ENCODE peak calls at places on chromosomes 13 and 19, in four cellular contexts. One of them, this sample, is unnamed.

GRCh38 chr13:97631158-97631557 is 197.2 kb downstream of the RAP2A start:
- DNase-seq in K562: peak
- DNase-seq in HepG2: no peak
- DNase-seq in GM12878: no peak
- DNase-seq in this sample: peak

GRCh38 chr13:93270769-93271753 is 44.5 kb downstream of the GPC6 start:
- DNase-seq in K562: no peak
- DNase-seq in HepG2: peak
- DNase-seq in GM12878: no peak
- DNase-seq in this sample: no peak

GRCh38 chr19:46880440-46880839 is 19.6 kb downstream of the ARHGAP35 start:
- DNase-seq in K562: no peak
- DNase-seq in HepG2: no peak
- DNase-seq in GM12878: no peak
- DNase-seq in this sample: no peak

GRCh38 chr19:2982983-2983350 is 5.6 kb downstream of the TLE6 start:
- DNase-seq in K562: no peak
- DNase-seq in HepG2: no peak
- DNase-seq in GM12878: no peak
- DNase-seq in this sample: no peak

GRCh38 chr19:892243-892996 is 567 bp downstream of the MED16 start:
- DNase-seq in K562: no peak
- DNase-seq in HepG2: no peak
- DNase-seq in GM12878: no peak
- DNase-seq in this sample: peak

GRCh38 chr13:72622546-72622945 is 104.9 kb downstream of the MZT1 start:
- DNase-seq in K562: no peak
- DNase-seq in HepG2: no peak
- DNase-seq in GM12878: no peak
- DNase-seq in this sample: no peak

GRCh38 chr19:14432817-14433453 is at the start of gene PKN1:
- DNase-seq in K562: peak
- DNase-seq in HepG2: no peak
- DNase-seq in GM12878: no peak
- DNase-seq in this sample: peak

GRCh38 chr19:6945733-6946132 is 58.4 kb downstream of the ADGRE1 start:
- DNase-seq in K562: no peak
- DNase-seq in HepG2: no peak
- DNase-seq in GM12878: no peak
- DNase-seq in this sample: no peak

GRCh38 chr13:68056816-68057710 is 826.9 kb upstream of the PCDH9 start:
- DNase-seq in K562: no peak
- DNase-seq in HepG2: peak
- DNase-seq in GM12878: no peak
- DNase-seq in this sample: peak

GRCh38 chr13:78239681-78240080 is 321.1 kb upstream of the EDNRB start:
- DNase-seq in K562: no peak
- DNase-seq in HepG2: no peak
- DNase-seq in GM12878: no peak
- DNase-seq in this sample: peak

GRCh38 chr13:110376120-110376519 is 69.0 kb downstream of the COL4A2 start:
- DNase-seq in K562: no peak
- DNase-seq in HepG2: no peak
- DNase-seq in GM12878: no peak
- DNase-seq in this sample: no peak

GRCh38 chr13:108322206-108322824 is 52.8 kb downstream of the TNFSF13B start:
- DNase-seq in K562: peak
- DNase-seq in HepG2: peak
- DNase-seq in GM12878: peak
- DNase-seq in this sample: peak

GRCh38 chr19:1279782-1280341 is 4.5 kb downstream of the FAM174C start:
- DNase-seq in K562: peak
- DNase-seq in HepG2: peak
- DNase-seq in GM12878: no peak
- DNase-seq in this sample: peak

GRCh38 chr13:52804202-52804641 is 44.2 kb downstream of the PCDH8 start:
- DNase-seq in K562: no peak
- DNase-seq in HepG2: no peak
- DNase-seq in GM12878: no peak
- DNase-seq in this sample: no peak

GRCh38 chr19:45585158-45585577 is 566 bp upstream of the OPA3 start:
- DNase-seq in K562: no peak
- DNase-seq in HepG2: no peak
- DNase-seq in GM12878: no peak
- DNase-seq in this sample: no peak

GRCh38 chr13:53137777-53138176 is 109.2 kb downstream of the OLFM4 start:
- DNase-seq in K562: no peak
- DNase-seq in HepG2: no peak
- DNase-seq in GM12878: no peak
- DNase-seq in this sample: no peak

GRCh38 chr13:28611021-28611420 is 47.9 kb upstream of the POMP start:
- DNase-seq in K562: peak
- DNase-seq in HepG2: no peak
- DNase-seq in GM12878: no peak
- DNase-seq in this sample: no peak

GRCh38 chr13:74758188-74758587 is 624.0 kb upstream of the KLF12 start:
- DNase-seq in K562: no peak
- DNase-seq in HepG2: no peak
- DNase-seq in GM12878: no peak
- DNase-seq in this sample: peak

GRCh38 chr19:15291666-15292065 is 40.7 kb downstream of the BRD4 start:
- DNase-seq in K562: no peak
- DNase-seq in HepG2: no peak
- DNase-seq in GM12878: no peak
- DNase-seq in this sample: no peak

GRCh38 chr13:39816936-39817335 is 161.5 kb downstream of the COG6 start:
- DNase-seq in K562: no peak
- DNase-seq in HepG2: no peak
- DNase-seq in GM12878: no peak
- DNase-seq in this sample: no peak

GRCh38 chr19:49335784-49336481 is 727 bp downstream of the CD37 start:
- DNase-seq in K562: no peak
- DNase-seq in HepG2: no peak
- DNase-seq in GM12878: no peak
- DNase-seq in this sample: no peak
- TF ChIP-seq JUNB in K562: no peak
- TF ChIP-seq JUNB in HepG2: no peak
- TF ChIP-seq JUNB in GM12878: no peak
- TF ChIP-seq JUNB in this sample: no peak

DNA sequence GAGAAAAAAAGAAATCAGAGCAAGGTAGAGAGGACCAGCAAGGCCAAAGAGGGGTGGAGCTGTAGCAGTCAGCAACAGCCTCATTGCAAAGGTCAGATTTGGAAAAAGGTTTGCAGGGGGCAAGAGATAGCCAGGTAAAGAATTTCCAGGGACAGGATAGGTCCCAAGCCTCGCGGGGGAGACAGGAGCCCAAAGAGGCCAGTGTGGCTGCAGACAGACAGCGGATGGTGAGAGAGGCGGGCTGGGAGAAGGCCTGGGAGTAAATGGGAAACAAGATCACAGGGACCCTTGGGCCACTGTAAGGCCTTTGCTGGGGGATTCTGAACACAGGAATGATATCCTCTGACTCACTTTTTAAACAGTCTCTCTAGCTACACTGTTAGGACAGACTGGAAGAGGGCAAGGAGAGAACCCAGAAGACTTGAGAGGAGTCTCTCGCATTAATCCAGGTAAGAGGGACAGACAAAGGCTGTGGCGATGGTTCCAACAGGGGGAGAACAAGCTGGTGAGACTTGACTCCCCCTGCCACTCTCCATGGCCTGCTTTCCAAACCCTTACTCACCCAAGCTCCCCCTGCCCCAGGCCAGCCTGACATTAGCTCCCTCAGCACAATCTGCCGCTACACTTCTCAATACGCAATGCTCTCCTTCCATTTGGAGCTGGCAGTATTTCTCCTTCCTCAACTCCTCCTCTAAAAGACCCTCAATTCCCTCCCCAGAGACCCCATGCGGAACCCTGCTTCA is 31.8 kb downstream of the DOCK9 start:
- DNase-seq in K562: no peak
- DNase-seq in HepG2: no peak
- DNase-seq in GM12878: no peak
- DNase-seq in this sample: no peak
- TF ChIP-seq EZH2 in K562: no peak
- TF ChIP-seq EZH2 in HepG2: no peak
- TF ChIP-seq EZH2 in GM12878: no peak
- TF ChIP-seq EZH2 in this sample: no peak

GRCh38 chr13:84315527-84315926 is 433.3 kb upstream of the SLITRK1 start:
- DNase-seq in K562: no peak
- DNase-seq in HepG2: no peak
- DNase-seq in GM12878: no peak
- DNase-seq in this sample: no peak
- TF ChIP-seq JUNB in K562: no peak
- TF ChIP-seq JUNB in HepG2: no peak
- TF ChIP-seq JUNB in GM12878: no peak
- TF ChIP-seq JUNB in this sample: no peak

GRCh38 chr19:48395170-48395455 is 1.6 kb downstream of the GRIN2D start:
- DNase-seq in K562: no peak
- DNase-seq in HepG2: no peak
- DNase-seq in GM12878: no peak
- DNase-seq in this sample: peak

GRCh38 chr19:48395499-48395898 is 2.0 kb downstream of the GRIN2D start:
- DNase-seq in K562: no peak
- DNase-seq in HepG2: no peak
- DNase-seq in GM12878: no peak
- DNase-seq in this sample: no peak

GRCh38 chr19:48393196-48393558 is 291 bp upstream of the GRIN2D start:
- DNase-seq in K562: no peak
- DNase-seq in HepG2: no peak
- DNase-seq in GM12878: no peak
- DNase-seq in this sample: peak

GRCh38 chr19:48393559-48394330 is at the start of gene GRIN2D:
- DNase-seq in K562: peak
- DNase-seq in HepG2: no peak
- DNase-seq in GM12878: no peak
- DNase-seq in this sample: peak

DNA sequence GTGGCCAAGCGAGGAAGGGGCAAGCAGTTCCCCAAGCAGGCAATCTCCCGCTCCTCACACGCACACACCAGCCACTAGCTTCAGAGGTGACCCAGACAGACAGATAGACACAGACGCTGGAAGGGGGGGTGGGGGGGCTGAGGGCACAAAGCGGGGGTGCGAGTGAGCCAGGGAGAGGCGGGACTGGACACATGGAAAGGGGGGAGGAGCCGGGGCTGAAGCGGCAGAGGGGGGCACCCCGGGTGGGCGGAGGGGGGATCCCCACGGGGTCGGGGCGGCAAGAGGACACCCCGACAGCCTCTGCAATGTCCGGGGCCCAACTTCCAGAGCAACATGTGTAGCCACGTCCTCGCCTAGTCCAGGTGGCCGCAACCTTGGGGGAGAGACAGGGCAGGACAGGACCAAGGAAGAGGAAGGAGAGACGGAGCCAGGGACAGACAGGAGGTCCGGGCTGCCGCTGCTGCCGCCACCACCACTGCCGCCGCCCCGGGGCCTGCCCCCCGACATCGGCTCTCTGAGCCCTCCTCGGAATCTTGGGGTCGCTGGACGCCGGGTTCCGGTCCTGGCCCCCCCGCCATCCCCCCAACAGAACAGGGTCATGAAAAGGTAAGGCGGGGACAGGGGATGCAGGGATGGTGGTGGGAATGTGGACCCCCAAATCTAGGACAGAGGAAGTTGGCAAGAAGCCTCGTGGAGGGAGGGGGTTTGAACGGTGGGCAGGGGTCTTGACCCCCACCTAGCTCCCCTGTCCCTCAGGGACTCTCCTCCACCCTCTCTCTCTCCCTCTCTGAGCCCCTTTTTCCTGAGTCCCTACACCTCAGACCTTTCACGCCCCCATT is 1.1 kb downstream of the GRIN2D start:
- DNase-seq in K562: no peak
- DNase-seq in HepG2: no peak
- DNase-seq in GM12878: no peak
- DNase-seq in this sample: peak
- TF ChIP-seq EZH2 in K562: no peak
- TF ChIP-seq EZH2 in HepG2: no peak
- TF ChIP-seq EZH2 in GM12878: no peak
- TF ChIP-seq EZH2 in this sample: peak

This sample was measured in GM23338.